ENCODE peak calls at places on chromosomes 12 and 14, in seven cellular contexts. H, B, C, K, L, V and O are unnamed samples.

GRCh38 chr12:31736472-31736871 is 7.7 kb upstream of the AMN1 start:
- DNase-seq in H (no peak), B (peak; percentile 83), C (peak; percentile 68), K (no peak), L (no peak), V (no peak), O (peak; percentile 93)

GRCh38 chr12:104213952-104214351 is 1.6 kb upstream of the TXNRD1 start:
- DNase-seq in H (no peak), B (peak; percentile 99), C (peak; percentile 98), K (no peak), L (no peak), V (no peak), O (peak; percentile 73)

GRCh38 chr12:23141335-23141734 is 516.4 kb downstream of the ETNK1 start:
- DNase-seq in H (no peak), B (no peak), C (no peak), K (no peak), L (no peak), V (no peak), O (no peak)

GRCh38 chr12:42809226-42809625 is 219.7 kb upstream of the PRICKLE1 start:
- DNase-seq in H (no peak), B (peak; percentile 63), C (peak; percentile 61), K (no peak), L (no peak), V (no peak), O (peak; percentile 23)

GRCh38 chr14:71694888-71695505 is 237.2 kb upstream of the RGS6 start:
- DNase-seq in H (no peak), B (no peak), C (no peak), K (no peak), L (no peak), V (no peak), O (no peak)

GRCh38 chr12:2739832-2740641 is 54.7 kb upstream of the FKBP4 start:
- DNase-seq in H (peak; percentile 62), B (peak; percentile 54), C (peak; percentile 46), K (peak; percentile 11), L (no peak), V (no peak), O (peak; percentile 60)

GRCh38 chr14:56118611-56119181 is 485 bp downstream of the PELI2 start:
- DNase-seq in H (peak; percentile 46), B (peak; percentile 25), C (no peak), K (no peak), L (no peak), V (no peak), O (no peak)

GRCh38 chr12:54759751-54760150 is 94.6 kb upstream of the MUCL1 start:
- DNase-seq in H (peak; percentile 82), B (peak; percentile 11), C (peak; percentile 6), K (peak; percentile 5), L (peak; percentile 43), V (no peak), O (peak; percentile 41)

GRCh38 chr14:67487332-67487731 is 1.2 kb downstream of the TMEM229B start:
- DNase-seq in H (no peak), B (no peak), C (no peak), K (no peak), L (no peak), V (no peak), O (no peak)

GRCh38 chr14:55454264-55455151 is 14.1 kb upstream of the TBPL2 start:
- DNase-seq in H (peak; percentile 16), B (peak; percentile 52), C (peak; percentile 85), K (no peak), L (no peak), V (peak; percentile 73), O (peak; percentile 45)

GRCh38 chr14:52954346-52955214 is 3.7 kb upstream of the FERMT2 start:
- DNase-seq in H (no peak), B (no peak), C (peak; percentile 76), K (no peak), L (no peak), V (no peak), O (no peak)

GRCh38 chr12:98519257-98519907 is 4.0 kb downstream of the TMPO start:
- DNase-seq in H (no peak), B (no peak), C (no peak), K (no peak), L (no peak), V (no peak), O (no peak)

GRCh38 chr14:103538291-103539055 is 9.5 kb downstream of the TRMT61A start:
- DNase-seq in H (no peak), B (no peak), C (no peak), K (no peak), L (no peak), V (no peak), O (no peak)

GRCh38 chr12:10722502-10722904 is 620 bp downstream of the YBX3 start:
- DNase-seq in H (peak; percentile 59), B (peak; percentile 58), C (peak; percentile 56), K (peak; percentile 22), L (no peak), V (peak; percentile 48), O (peak; percentile 48)

GRCh38 chr14:61690039-61690438 is 5.3 kb upstream of the HIF1A start:
- DNase-seq in H (no peak), B (no peak), C (no peak), K (no peak), L (no peak), V (no peak), O (no peak)

GRCh38 chr12:100790558-100790957 is 4.0 kb upstream of the ANO4 start:
- DNase-seq in H (no peak), B (no peak), C (no peak), K (no peak), L (no peak), V (no peak), O (no peak)

GRCh38 chr14:75123991-75124390 is 2.9 kb downstream of the NEK9 start:
- DNase-seq in H (no peak), B (peak; percentile 58), C (peak; percentile 81), K (no peak), L (no peak), V (peak; percentile 82), O (peak; percentile 71)

DNA sequence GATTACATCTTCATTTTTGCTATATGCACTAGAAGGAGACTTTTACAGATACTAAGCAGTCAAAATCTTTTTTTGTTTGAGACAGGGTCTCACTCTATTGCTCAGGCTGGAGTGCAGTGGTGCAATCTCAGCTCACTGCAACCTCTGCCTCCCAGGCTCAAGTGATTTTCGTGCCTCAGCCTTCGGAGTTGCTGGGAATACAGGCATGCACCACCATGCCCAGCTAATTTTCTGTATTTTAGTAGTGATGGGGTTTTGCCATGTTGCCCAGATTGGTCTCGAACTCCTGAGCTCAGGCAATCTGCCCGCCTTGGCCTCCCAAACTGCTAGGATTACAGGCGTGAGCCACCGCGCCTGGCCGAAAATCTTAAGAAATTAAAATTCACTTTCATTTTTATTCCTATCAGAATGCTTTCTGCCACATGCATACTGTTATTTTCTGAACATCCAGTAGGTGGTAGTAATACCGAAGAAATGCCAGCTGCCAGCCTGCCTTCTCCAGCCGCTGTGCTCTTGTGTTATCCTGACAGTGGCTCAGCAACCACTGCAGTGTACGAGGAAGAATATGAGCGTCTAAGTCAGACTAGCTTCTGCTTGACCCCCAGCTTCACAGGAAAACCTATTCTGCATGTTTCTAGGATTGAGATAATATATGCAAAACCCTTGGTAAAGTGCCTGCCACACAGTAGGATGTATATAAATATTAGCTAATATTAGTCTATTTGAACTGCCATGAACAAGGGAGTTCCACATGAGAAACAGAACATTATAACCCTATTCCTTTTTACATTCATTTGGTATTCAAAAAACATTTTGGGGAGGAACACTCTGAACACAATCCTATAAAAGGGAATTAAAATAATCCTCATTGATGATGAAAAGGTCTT is 54.2 kb downstream of the RPAP3 start:
- DNase-seq in H (peak; percentile 71), B (peak; percentile 75), C (peak; percentile 78), K (peak; percentile 23), L (peak; percentile 31), V (peak; percentile 30), O (peak; percentile 49)
- TF ChIP-seq CTCF in H (peak; percentile 73), B (peak; percentile 75), C (peak; percentile 70), K (peak; percentile 71), L (no peak), V (peak; percentile 50), O (peak; percentile 80)

GRCh38 chr12:121839106-121839992 is 19.3 kb downstream of the HPD start:
- DNase-seq in H (peak; percentile 100), B (peak; percentile 95), C (peak; percentile 98), K (peak; percentile 100), L (peak; percentile 100), V (peak; percentile 99), O (peak; percentile 96)
- TF ChIP-seq CTCF in H (peak; percentile 43), B (peak; percentile 46), C (peak; percentile 46), K (peak; percentile 52), L (no peak), V (peak; percentile 26), O (peak; percentile 61)

GRCh38 chr14:102210421-102211042 is 70.8 kb downstream of the WDR20 start:
- DNase-seq in H (no peak), B (no peak), C (no peak), K (no peak), L (no peak), V (no peak), O (no peak)
- TF ChIP-seq CTCF in H (no peak), B (no peak), C (no peak), K (no peak), L (no peak), V (no peak), O (no peak)

DNA sequence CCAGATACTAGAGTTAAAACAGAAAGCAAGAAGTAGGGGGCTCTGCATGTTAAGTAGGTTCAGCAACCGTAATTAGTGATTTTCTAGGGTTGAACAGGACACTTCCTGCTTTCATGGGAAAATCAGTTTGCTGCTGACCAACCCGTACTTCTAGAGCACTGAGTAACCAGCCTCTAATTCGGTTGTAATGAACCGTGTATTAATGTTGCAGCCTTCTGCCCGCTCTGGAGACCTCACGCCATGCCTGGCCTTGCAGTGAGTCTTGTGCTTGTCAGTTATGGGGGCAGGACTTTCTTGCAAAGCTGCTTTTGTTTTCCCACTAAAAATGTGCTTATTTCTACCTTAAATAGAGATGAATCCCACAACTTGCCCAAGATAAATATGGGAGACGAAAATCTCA is 89.6 kb downstream of the TMEM132C start:
- DNase-seq in H (no peak), B (no peak), C (no peak), K (no peak), L (no peak), V (no peak), O (no peak)
- TF ChIP-seq CTCF in H (no peak), B (no peak), C (no peak), K (no peak), L (no peak), V (no peak), O (no peak)

DNA sequence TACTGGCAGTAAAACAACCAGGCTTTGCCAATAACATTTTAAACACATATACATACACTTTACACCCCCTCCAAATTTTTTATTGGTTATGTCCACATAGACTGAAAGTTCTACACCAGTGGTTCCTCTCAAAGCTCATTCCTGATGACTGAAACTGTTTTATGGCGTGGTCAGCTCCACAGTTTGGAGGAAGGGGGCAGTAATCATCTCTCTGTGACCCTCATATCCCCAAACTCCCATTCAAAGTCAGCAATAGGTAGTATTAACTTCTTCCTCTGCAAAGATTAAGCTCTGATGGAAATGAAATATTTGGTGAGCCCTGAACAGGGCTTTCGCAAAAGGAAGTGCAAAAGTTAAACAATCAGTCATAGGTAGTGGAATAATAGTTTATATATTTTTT is 55.3 kb upstream of the DAAM1 start:
- DNase-seq in H (peak; percentile 14), B (no peak), C (no peak), K (no peak), L (no peak), V (no peak), O (no peak)
- TF ChIP-seq CTCF in H (peak; percentile 47), B (peak; percentile 6), C (peak; percentile 23), K (no peak), L (no peak), V (no peak), O (peak; percentile 49)

GRCh38 chr14:65833256-65833880 is 420.8 kb downstream of the FUT8 start:
- DNase-seq in H (peak; percentile 38), B (peak; percentile 39), C (no peak), K (no peak), L (no peak), V (no peak), O (no peak)
- TF ChIP-seq CTCF in H (no peak), B (no peak), C (no peak), K (no peak), L (no peak), V (no peak), O (no peak)